ENCODE peak calls at places on chromosome 6, in four cellular contexts. M is right lobe of liver; K is NCI-H526; L is stimulated activated naive CD4-positive, alpha-beta T cell. A is an unnamed sample.

GRCh38 chr6:4776967-4777925 is 1.0 kb downstream of the CDYL start:
- DNase-seq in M (peak; percentile 52), K (peak; percentile 55), L (peak; percentile 41), A (no peak)

GRCh38 chr6:70241991-70242420 is 60.9 kb downstream of the COL9A1 start:
- DNase-seq in K (peak; percentile 15), L (no peak), M (no peak), A (peak; percentile 11)

GRCh38 chr6:154960299-154960796 is 34.8 kb upstream of the TIAM2 start:
- DNase-seq in K (no peak), M (no peak), L (no peak), A (no peak)

GRCh38 chr6:54624779-54625178 is 221.8 kb upstream of the FAM83B start:
- DNase-seq in M (no peak), L (no peak), K (no peak), A (no peak)

GRCh38 chr6:137705166-137706064 is 161.6 kb upstream of the TNFAIP3 start:
- DNase-seq in K (peak; percentile 55), L (peak; percentile 50), M (peak; percentile 56), A (no peak)

GRCh38 chr6:27471365-27472115 is 1.4 kb downstream of the ZNF184 start:
- DNase-seq in L (no peak), M (no peak), K (no peak), A (no peak)

GRCh38 chr6:70459235-70459634 is 45.9 kb downstream of the FAM135A start:
- DNase-seq in K (no peak), M (no peak), L (no peak), A (no peak)

GRCh38 chr6:19380287-19380686 is 456.9 kb upstream of the ID4 start:
- DNase-seq in M (no peak), L (no peak), K (no peak), A (no peak)

GRCh38 chr6:150717419-150717818 is 117.7 kb downstream of the PLEKHG1 start:
- DNase-seq in M (no peak), K (peak; percentile 24), L (no peak), A (peak; percentile 65)

GRCh38 chr6:35954335-35954734 is 33.4 kb upstream of the SRPK1 start:
- DNase-seq in K (no peak), M (peak; percentile 11), L (no peak), A (no peak)

GRCh38 chr6:146543211-146543939 is at the start of gene RAB32:
- DNase-seq in K (peak; percentile 62), M (peak; percentile 97), L (no peak), A (peak; percentile 26)

GRCh38 chr6:116586276-116586675 is 15.0 kb downstream of the RWDD1 start:
- DNase-seq in M (no peak), K (no peak), L (no peak), A (no peak)

GRCh38 chr6:18165746-18166145 is 10.5 kb downstream of the KDM1B start:
- DNase-seq in M (no peak), K (no peak), L (no peak), A (no peak)

GRCh38 chr6:118921084-118921483 is 13.9 kb downstream of the MCM9 start:
- DNase-seq in L (no peak), M (no peak), K (no peak), A (no peak)

GRCh38 chr6:136761227-136761922 is 30.9 kb downstream of the MAP3K5 start:
- DNase-seq in L (no peak), K (peak; percentile 14), M (no peak), A (no peak)

A was measured in NCI-H510A.